ENCODE peak calls at places on chromosomes 12 and 14, in six cellular contexts. R is HCT116, P is transverse colon, H is pancreas, F is tibial artery, U is mesendoderm. T is an unnamed sample. For H3K4me1, the result is how much of the 10 kb centered on the place peaks cover.

GRCh38 chr12:82279597-82279996 is 78.6 kb downstream of the CCDC59 start:
- DNase-seq in R (no peak), P (no peak), H (no peak), F (no peak), U (no peak), T (no peak)

GRCh38 chr14:26466862-26467261 is 131.0 kb downstream of the NOVA1 start:
- DNase-seq in R (no peak), P (no peak), H (no peak), F (no peak), U (no peak), T (no peak)

GRCh38 chr14:74594021-74594420 is 18.0 kb downstream of the LTBP2 start:
- DNase-seq in R (no peak), P (no peak), H (no peak), F (no peak), U (no peak), T (no peak)

GRCh38 chr12:131761638-131762037 is 50.7 kb downstream of the SFSWAP start:
- DNase-seq in R (no peak), P (no peak), H (no peak), F (no peak), U (no peak), T (no peak)

GRCh38 chr14:37417833-37418232 is 177.2 kb downstream of the FOXA1 start:
- DNase-seq in R (no peak), P (no peak), H (no peak), F (no peak), U (no peak), T (no peak)

GRCh38 chr12:52025301-52026172 is 18.8 kb downstream of the TAMALIN start:
- DNase-seq in R (peak), P (peak), H (peak), F (peak), U (peak), T (peak)

GRCh38 chr12:50961708-50962107 is 9.4 kb downstream of the HIGD1C start:
- DNase-seq in R (no peak), P (no peak), H (no peak), F (no peak), U (no peak), T (no peak)

GRCh38 chr14:23536494-23536893 is 15.1 kb downstream of the ZFHX2 start:
- DNase-seq in R (no peak), P (no peak), H (no peak), F (no peak), U (no peak), T (no peak)

GRCh38 chr12:116784238-116784612 is 46.1 kb downstream of the RNFT2 start:
- DNase-seq in R (peak), P (no peak), H (no peak), F (no peak), U (peak), T (no peak)

GRCh38 chr12:92828565-92828964 is 100.5 kb downstream of the EEA1 start:
- DNase-seq in R (no peak), P (no peak), H (no peak), F (no peak), U (no peak), T (no peak)

GRCh38 chr14:96225745-96226151 is 21.1 kb downstream of the BDKRB2 start:
- DNase-seq in R (no peak), P (peak), H (no peak), F (no peak), U (peak), T (peak)

GRCh38 chr14:52918486-52918885 is 32.4 kb downstream of the FERMT2 start:
- DNase-seq in R (no peak), P (no peak), H (no peak), F (no peak), U (no peak), T (no peak)

GRCh38 chr12:52278931-52279682 is 4.7 kb downstream of the KRT86 start:
- DNase-seq in R (peak), P (peak), H (peak), F (peak), U (peak), T (peak)

GRCh38 chr14:55707365-55707804 is 127.4 kb downstream of the KTN1 start:
- DNase-seq in R (no peak), P (no peak), H (no peak), F (no peak), U (peak), T (no peak)

GRCh38 chr12:17818931-17819330 is 271.1 kb downstream of the RERGL start:
- DNase-seq in R (no peak), P (no peak), H (no peak), F (no peak), U (peak), T (no peak)

GRCh38 chr14:67623114-67623513 is 3.4 kb downstream of the ARG2 start:
- DNase-seq in R (no peak), P (no peak), H (no peak), F (no peak), U (peak), T (no peak)

GRCh38 chr12:131487379-131488129 is 223.3 kb upstream of the SFSWAP start:
- DNase-seq in R (no peak), P (no peak), H (no peak), F (no peak), U (no peak), T (no peak)

GRCh38 chr14:101193126-101193844 is 289.8 kb upstream of the RTL1 start:
- DNase-seq in R (no peak), P (no peak), H (no peak), F (no peak), U (no peak), T (no peak)

GRCh38 chr12:42420385-42420784 is 94.4 kb downstream of the PPHLN1 start:
- DNase-seq in R (no peak), P (no peak), H (no peak), F (no peak), U (no peak), T (no peak)

GRCh38 chr14:92603309-92604257 is 90.0 kb downstream of the RIN3 start:
- DNase-seq in R (no peak), P (peak), H (no peak), F (peak), U (peak), T (no peak)

GRCh38 chr14:50821471-50822464 is 9.2 kb downstream of the NIN start:
- DNase-seq in R (no peak), P (peak), H (no peak), F (no peak), U (no peak), T (peak)

GRCh38 chr12:130540376-130540775 is 175.7 kb downstream of the RIMBP2 start:
- DNase-seq in R (no peak), P (no peak), H (no peak), F (no peak), U (no peak), T (peak)

GRCh38 chr14:95260537-95261440 is 58.9 kb downstream of the CLMN start:
- DNase-seq in R (no peak), P (no peak), H (peak), F (no peak), U (no peak), T (no peak)

GRCh38 chr12:93404961-93405849 is 27.5 kb downstream of the NUDT4 start:
- DNase-seq in R (no peak), P (no peak), H (no peak), F (no peak), U (no peak), T (no peak)

GRCh38 chr12:20438307-20438779 is 70.0 kb downstream of the PDE3A start:
- DNase-seq in R (no peak), P (no peak), H (no peak), F (no peak), U (no peak), T (no peak)

GRCh38 chr12:122021822-122022392 is at the start of gene BCL7A:
- DNase-seq in R (peak), P (peak), H (peak), F (peak), U (peak), T (peak)

GRCh38 chr12:110079477-110080400 is 31.4 kb upstream of the C12orf76 start:
- DNase-seq in R (no peak), P (peak), H (no peak), F (peak), U (no peak), T (peak)

GRCh38 chr12:1993341-1993740 is 10.9 kb downstream of the DCP1B start:
- DNase-seq in R (peak), P (no peak), H (no peak), F (no peak), U (no peak), T (peak)

GRCh38 chr14:80215081-80215480 is 3.8 kb upstream of the DIO2 start:
- DNase-seq in R (no peak), P (no peak), H (no peak), F (no peak), U (no peak), T (no peak)

GRCh38 chr12:111570090-111570961 is 28.8 kb downstream of the ATXN2 start:
- DNase-seq in R (peak), P (no peak), H (no peak), F (no peak), U (peak), T (peak)

GRCh38 chr14:93475471-93475870 is 44.7 kb downstream of the UNC79 start:
- DNase-seq in R (no peak), P (no peak), H (no peak), F (no peak), U (no peak), T (no peak)

GRCh38 chr14:49173765-49174373 is 412.3 kb downstream of the RPS29 start:
- DNase-seq in R (peak), P (peak), H (peak), F (no peak), U (peak), T (peak)

GRCh38 chr14:60563113-60563512 is 54.2 kb downstream of the SIX6 start:
- DNase-seq in R (no peak), P (no peak), H (no peak), F (no peak), U (no peak), T (peak)

GRCh38 chr12:132560421-132560830 is 50.0 kb downstream of the LRCOL1 start:
- DNase-seq in R (no peak), P (peak), H (peak), F (no peak), U (peak), T (no peak)

GRCh38 chr12:88562151-88562550 is 18.1 kb downstream of the KITLG start:
- DNase-seq in R (no peak), P (no peak), H (no peak), F (no peak), U (no peak), T (no peak)

GRCh38 chr12:88559199-88559598 is 21.1 kb downstream of the KITLG start:
- DNase-seq in R (no peak), P (no peak), H (no peak), F (no peak), U (no peak), T (no peak)

GRCh38 chr12:88562846-88563582 is 17.3 kb downstream of the KITLG start:
- DNase-seq in R (no peak), P (no peak), H (no peak), F (no peak), U (peak), T (no peak)

GRCh38 chr12:88558341-88558867 is 21.9 kb downstream of the KITLG start:
- DNase-seq in R (no peak), P (no peak), H (no peak), F (no peak), U (no peak), T (no peak)

GRCh38 chr12:88559772-88560171 is 20.5 kb downstream of the KITLG start:
- DNase-seq in R (no peak), P (no peak), H (no peak), F (no peak), U (no peak), T (no peak)
- H3K27ac ChIP-seq in R (peak), P (peak), H (no peak), F (no peak), U (no peak), T (no peak)

DNA sequence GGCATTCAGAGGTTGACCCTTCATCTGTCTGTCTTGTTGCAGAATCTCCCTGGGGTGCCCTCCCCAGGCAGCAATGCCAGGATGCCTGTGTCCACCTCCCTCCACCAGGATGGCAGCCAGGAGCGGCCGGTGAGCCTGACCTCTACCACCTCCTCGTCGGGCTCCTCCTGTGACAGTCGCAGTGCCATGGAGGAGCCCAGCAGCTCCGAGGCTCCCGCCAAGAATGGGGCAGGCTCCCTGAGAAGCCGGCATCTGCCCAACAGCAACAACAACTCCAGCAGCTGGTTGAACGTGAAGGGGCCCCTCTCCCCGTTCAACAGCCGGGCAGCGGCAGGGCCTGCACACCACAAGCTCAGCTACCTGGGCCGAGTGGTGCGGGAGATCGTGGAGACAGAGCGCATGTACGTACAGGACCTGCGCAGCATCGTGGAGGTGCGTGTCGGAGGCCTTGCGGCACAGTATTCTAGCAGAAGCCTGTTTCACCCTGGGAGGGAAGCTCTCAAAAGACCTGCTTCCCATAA is 23.4 kb downstream of the PLEKHG3 start:
- DNase-seq in R (no peak), P (no peak), H (no peak), F (no peak), U (no peak), T (no peak)
- H3K4me1 ChIP-seq in R (under half), P (half or more), H (under half), F (half or more), U (under half), T (under half)

GRCh38 chr12:16607895-16608294 is 1.9 kb upstream of the LMO3 start:
- DNase-seq in R (no peak), P (no peak), H (peak), F (no peak), U (no peak), T (no peak)
- H3K4me3 ChIP-seq in R (no peak), P (no peak), H (no peak), F (no peak), U (no peak), T (no peak)

GRCh38 chr12:113211160-113211559 is 10.1 kb upstream of the TPCN1 start:
- DNase-seq in R (no peak), P (no peak), H (no peak), F (no peak), U (no peak), T (no peak)

GRCh38 chr12:113207621-113208040 is 13.6 kb upstream of the TPCN1 start:
- DNase-seq in R (no peak), P (no peak), H (no peak), F (no peak), U (no peak), T (no peak)

GRCh38 chr12:113203852-113204760 is 17.2 kb upstream of the TPCN1 start:
- DNase-seq in R (no peak), P (no peak), H (no peak), F (no peak), U (no peak), T (no peak)

GRCh38 chr12:113204806-113205205 is 16.5 kb upstream of the TPCN1 start:
- DNase-seq in R (no peak), P (no peak), H (no peak), F (no peak), U (no peak), T (no peak)

GRCh38 chr12:113208041-113208934 is 13.0 kb upstream of the TPCN1 start:
- DNase-seq in R (no peak), P (peak), H (no peak), F (peak), U (peak), T (no peak)
- H3K27ac ChIP-seq in R (no peak), P (peak), H (peak), F (peak), U (no peak), T (peak)

GRCh38 chr12:55706840-55707671 is 648 bp downstream of the ITGA7 start:
- DNase-seq in R (no peak), P (no peak), H (no peak), F (no peak), U (peak), T (no peak)
- H3K4me1 ChIP-seq in R (under half), P (under half), H (under half), F (under half), U (under half), T (under half)

DNA sequence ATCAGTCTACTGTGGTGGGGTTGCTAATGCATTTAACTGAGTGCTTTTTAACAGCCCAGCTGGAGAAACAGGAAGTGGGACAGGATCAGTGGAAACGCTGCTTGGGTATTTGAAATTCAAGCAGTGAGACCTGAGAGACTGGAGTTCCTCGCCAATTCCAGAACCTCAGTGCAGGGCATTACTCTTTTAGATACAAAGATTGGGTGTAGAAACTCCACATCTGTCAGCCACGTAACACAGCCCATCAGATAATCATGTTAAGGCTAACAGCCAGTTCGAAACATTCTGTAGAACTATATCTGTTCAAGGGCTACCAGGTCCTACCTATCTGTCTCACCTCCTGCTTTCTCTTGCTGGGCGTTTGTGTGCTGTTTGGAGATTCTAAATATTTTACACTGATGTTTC is 45.5 kb downstream of the RAD52 start:
- DNase-seq in R (no peak), P (no peak), H (no peak), F (no peak), U (peak), T (no peak)
- H3K4me3 ChIP-seq in R (no peak), P (no peak), H (no peak), F (no peak), U (no peak), T (no peak)